ENCODE peak calls at places on chromosomes 12 and 14, in eight cellular contexts. I is fibroblast of the aortic adventitia, X is PC-3, A is kidney, N is BJ, C is endothelial cell of umbilical vein, B is dorsolateral prefrontal cortex, Y is Panc1. O is an unnamed sample.

GRCh38 chr12:117441751-117442150 is 80.3 kb upstream of the NOS1 start:
- DNase-seq in I (no peak), X (peak), A (no peak), N (no peak), C (no peak), B (peak), Y (no peak), O (no peak)

GRCh38 chr14:94227029-94227428 is 52.9 kb downstream of the PPP4R4 start:
- DNase-seq in I (peak), X (no peak), A (no peak), N (no peak), C (no peak), B (no peak), Y (no peak), O (peak)

GRCh38 chr14:65864993-65865392 is 452.5 kb downstream of the FUT8 start:
- DNase-seq in I (no peak), X (no peak), A (no peak), N (no peak), C (no peak), B (no peak), Y (no peak), O (no peak)

GRCh38 chr14:61262082-61262481 is 19.1 kb downstream of the TMEM30B start:
- DNase-seq in I (peak), X (peak), A (no peak), N (no peak), C (no peak), B (no peak), Y (no peak), O (no peak)

GRCh38 chr14:95759952-95760351 is 46.0 kb upstream of the TCL1A start:
- DNase-seq in I (no peak), X (no peak), A (no peak), N (no peak), C (no peak), B (no peak), Y (no peak), O (no peak)

GRCh38 chr14:96082420-96083300 is 43.5 kb downstream of the C14orf132 start:
- DNase-seq in I (no peak), X (no peak), A (no peak), N (no peak), C (no peak), B (peak), Y (no peak), O (no peak)

GRCh38 chr12:69540606-69541386 is 44.5 kb upstream of the CCT2 start:
- DNase-seq in I (peak), X (peak), A (no peak), N (peak), C (no peak), B (no peak), Y (no peak), O (peak)

GRCh38 chr12:49673446-49674317 is 33.5 kb downstream of the FMNL3 start:
- DNase-seq in I (peak), X (no peak), A (peak), N (peak), C (peak), B (peak), Y (no peak), O (peak)

GRCh38 chr12:42156232-42156631 is 11.6 kb upstream of the GXYLT1 start:
- DNase-seq in I (no peak), X (no peak), A (no peak), N (no peak), C (no peak), B (no peak), Y (no peak), O (no peak)

GRCh38 chr12:52090291-52090690 is 10.8 kb downstream of the SMIM41 start:
- DNase-seq in I (no peak), X (no peak), A (no peak), N (no peak), C (no peak), B (no peak), Y (no peak), O (no peak)

GRCh38 chr12:51821423-51822260 is 26.9 kb downstream of the FIGNL2 start:
- DNase-seq in I (no peak), X (no peak), A (no peak), N (no peak), C (no peak), B (no peak), Y (no peak), O (no peak)

GRCh38 chr12:1350934-1351240 is 243.5 kb downstream of the FBXL14 start:
- DNase-seq in I (no peak), X (peak), A (no peak), N (no peak), C (no peak), B (no peak), Y (no peak), O (no peak)

GRCh38 chr12:2294651-2295475 is 242.1 kb downstream of the CACNA1C start:
- DNase-seq in I (peak), X (no peak), A (no peak), N (peak), C (no peak), B (no peak), Y (no peak), O (peak)

GRCh38 chr12:104055686-104056388 is 5.8 kb upstream of the GLT8D2 start:
- DNase-seq in I (peak), X (no peak), A (no peak), N (no peak), C (peak), B (no peak), Y (no peak), O (peak)

GRCh38 chr12:98594050-98594853 is 766 bp downstream of the SLC25A3 start:
- DNase-seq in I (peak), X (peak), A (peak), N (no peak), C (peak), B (peak), Y (no peak), O (no peak)

GRCh38 chr12:88854260-88854659 is 274.0 kb upstream of the KITLG start:
- DNase-seq in I (peak), X (peak), A (no peak), N (peak), C (no peak), B (no peak), Y (no peak), O (peak)

GRCh38 chr12:40827923-40828592 is 135.8 kb downstream of the CNTN1 start:
- DNase-seq in I (no peak), X (no peak), A (no peak), N (no peak), C (no peak), B (no peak), Y (no peak), O (no peak)

GRCh38 chr14:29536886-29537511 is 390.6 kb downstream of the PRKD1 start:
- DNase-seq in I (peak), X (peak), A (no peak), N (no peak), C (peak), B (no peak), Y (no peak), O (peak)

GRCh38 chr12:53324113-53324778 is 2.8 kb upstream of the AAAS start:
- DNase-seq in I (no peak), X (no peak), A (no peak), N (no peak), C (no peak), B (no peak), Y (no peak), O (peak)

GRCh38 chr12:53326460-53327185 is 5.2 kb upstream of the AAAS start:
- DNase-seq in I (no peak), X (no peak), A (peak), N (no peak), C (no peak), B (no peak), Y (no peak), O (no peak)

GRCh38 chr12:53327435-53328042 is 6.1 kb upstream of the AAAS start:
- DNase-seq in I (peak), X (peak), A (peak), N (no peak), C (peak), B (no peak), Y (no peak), O (peak)

GRCh38 chr12:53325539-53326061 is 4.2 kb upstream of the AAAS start:
- DNase-seq in I (no peak), X (no peak), A (peak), N (no peak), C (peak), B (peak), Y (no peak), O (no peak)

DNA sequence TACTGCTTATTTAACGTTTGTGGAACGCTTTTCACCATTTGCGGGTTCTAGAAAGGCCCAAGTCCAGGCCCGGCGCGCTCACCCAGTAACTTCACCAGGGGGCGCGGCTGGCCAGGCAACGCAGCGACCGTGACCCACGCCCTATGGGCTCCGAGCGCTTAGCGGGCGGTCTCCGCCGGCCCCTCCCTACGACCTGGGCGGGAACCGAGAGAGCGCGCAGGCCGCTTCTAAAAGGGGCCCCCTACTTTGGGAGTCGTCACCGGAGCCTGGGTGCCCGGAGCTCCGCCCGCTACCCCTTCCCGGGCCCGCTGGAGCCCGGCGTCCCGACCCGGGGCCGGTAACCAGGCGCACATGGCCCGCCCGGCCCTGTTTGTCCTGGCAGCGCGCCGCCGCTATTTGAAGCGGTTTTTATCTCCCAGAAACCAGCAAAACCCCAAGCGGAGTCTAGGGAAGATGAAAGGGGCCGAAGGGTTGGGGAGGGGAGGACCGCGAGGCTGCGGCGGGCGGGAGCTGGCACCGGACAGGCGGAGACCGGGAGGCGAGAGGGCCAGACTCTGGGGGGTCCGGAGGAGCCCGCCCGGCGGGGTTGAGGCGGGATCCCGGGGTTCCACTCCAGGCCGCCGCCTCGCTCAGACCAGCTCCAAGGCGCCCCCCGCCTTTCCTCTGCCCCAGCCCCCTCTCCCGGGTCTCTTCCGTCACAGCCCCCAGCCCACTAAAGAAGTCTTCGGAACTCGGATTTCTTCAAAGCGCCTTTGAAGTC is 3.5 kb upstream of the AAAS start:
- DNase-seq in I (peak), X (peak), A (peak), N (peak), C (peak), B (peak), Y (peak), O (peak)
- TF ChIP-seq CTCF in I (peak), X (peak), A (peak), N (peak), C (peak), B (peak), Y (peak), O (peak)

DNA sequence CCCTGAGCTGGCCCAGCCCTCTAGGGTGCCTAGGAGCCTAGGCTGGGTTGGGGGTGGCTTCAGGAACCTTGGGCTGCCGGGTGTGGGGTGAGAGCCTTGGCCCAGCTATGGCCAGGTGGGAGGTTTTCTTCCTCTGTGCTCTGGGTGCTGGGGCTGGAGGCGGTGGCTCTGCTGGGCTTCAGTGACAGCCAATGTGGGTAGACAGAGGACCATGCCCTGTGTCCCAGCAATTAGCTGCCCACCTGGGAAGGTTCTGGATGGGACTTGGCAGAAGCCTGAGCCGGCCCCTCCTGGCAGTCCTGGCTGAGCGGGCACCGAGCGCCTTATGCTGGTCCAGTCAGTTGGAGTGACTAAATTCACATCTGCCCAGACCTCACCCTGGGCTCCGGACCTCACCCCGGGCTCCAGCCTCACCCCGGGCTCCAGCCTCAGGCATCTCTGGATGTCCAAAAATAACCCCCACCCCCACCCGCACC is 46.8 kb downstream of the CYP46A1 start:
- DNase-seq in I (no peak), X (no peak), A (peak), N (no peak), C (no peak), B (peak), Y (no peak), O (no peak)
- H3K4me3 ChIP-seq in I (no peak), X (peak), A (no peak), N (no peak), C (no peak), B (no peak), Y (no peak), O (no peak)

GRCh38 chr12:102302553-102302952 is 104.9 kb upstream of the PMCH start:
- DNase-seq in I (no peak), X (no peak), A (no peak), N (no peak), C (no peak), B (no peak), Y (no peak), O (no peak)

GRCh38 chr12:102298022-102298421 is 100.4 kb upstream of the PMCH start:
- DNase-seq in I (peak), X (no peak), A (no peak), N (peak), C (no peak), B (no peak), Y (no peak), O (peak)

GRCh38 chr12:102301547-102301946 is 103.9 kb upstream of the PMCH start:
- DNase-seq in I (no peak), X (no peak), A (no peak), N (no peak), C (no peak), B (no peak), Y (no peak), O (no peak)

GRCh38 chr12:102299731-102300130 is 102.1 kb upstream of the PMCH start:
- DNase-seq in I (no peak), X (no peak), A (no peak), N (peak), C (no peak), B (no peak), Y (no peak), O (no peak)

GRCh38 chr12:102300824-102301461 is 103.3 kb upstream of the PMCH start:
- DNase-seq in I (peak), X (peak), A (no peak), N (no peak), C (peak), B (no peak), Y (peak), O (peak)
- TF ChIP-seq CTCF in I (peak), X (peak), A (peak), N (peak), C (peak), B (no peak), Y (peak), O (peak)

GRCh38 chr14:51424041-51424440 is 184.0 kb downstream of the TMX1 start:
- DNase-seq in I (no peak), X (no peak), A (no peak), N (no peak), C (peak), B (no peak), Y (no peak), O (no peak)
- H3K4me3 ChIP-seq in I (no peak), X (no peak), A (no peak), N (no peak), C (no peak), B (no peak), Y (no peak), O (no peak)

GRCh38 chr12:4118017-4118510 is 155.5 kb upstream of the CCND2 start:
- DNase-seq in I (peak), X (no peak), A (peak), N (peak), C (no peak), B (no peak), Y (no peak), O (peak)

GRCh38 chr12:4117386-4118016 is 156.1 kb upstream of the CCND2 start:
- DNase-seq in I (no peak), X (no peak), A (peak), N (no peak), C (no peak), B (no peak), Y (no peak), O (no peak)

GRCh38 chr12:4114986-4115385 is 158.6 kb upstream of the CCND2 start:
- DNase-seq in I (no peak), X (no peak), A (peak), N (no peak), C (no peak), B (no peak), Y (no peak), O (no peak)

GRCh38 chr12:4116251-4117111 is 157.1 kb upstream of the CCND2 start:
- DNase-seq in I (peak), X (no peak), A (peak), N (peak), C (peak), B (no peak), Y (no peak), O (peak)

GRCh38 chr12:4115570-4115969 is 158.0 kb upstream of the CCND2 start:
- DNase-seq in I (no peak), X (no peak), A (peak), N (no peak), C (no peak), B (no peak), Y (no peak), O (no peak)
- TF ChIP-seq CTCF in I (no peak), X (no peak), A (no peak), N (no peak), C (no peak), B (no peak), Y (no peak), O (no peak)

GRCh38 chr14:75510547-75510946 is 11.7 kb upstream of the BATF start:
- DNase-seq in I (no peak), X (no peak), A (no peak), N (no peak), C (no peak), B (no peak), Y (no peak), O (no peak)
- H3K4me3 ChIP-seq in I (no peak), X (no peak), A (no peak), N (no peak), C (no peak), B (no peak), Y (no peak), O (no peak)

DNA sequence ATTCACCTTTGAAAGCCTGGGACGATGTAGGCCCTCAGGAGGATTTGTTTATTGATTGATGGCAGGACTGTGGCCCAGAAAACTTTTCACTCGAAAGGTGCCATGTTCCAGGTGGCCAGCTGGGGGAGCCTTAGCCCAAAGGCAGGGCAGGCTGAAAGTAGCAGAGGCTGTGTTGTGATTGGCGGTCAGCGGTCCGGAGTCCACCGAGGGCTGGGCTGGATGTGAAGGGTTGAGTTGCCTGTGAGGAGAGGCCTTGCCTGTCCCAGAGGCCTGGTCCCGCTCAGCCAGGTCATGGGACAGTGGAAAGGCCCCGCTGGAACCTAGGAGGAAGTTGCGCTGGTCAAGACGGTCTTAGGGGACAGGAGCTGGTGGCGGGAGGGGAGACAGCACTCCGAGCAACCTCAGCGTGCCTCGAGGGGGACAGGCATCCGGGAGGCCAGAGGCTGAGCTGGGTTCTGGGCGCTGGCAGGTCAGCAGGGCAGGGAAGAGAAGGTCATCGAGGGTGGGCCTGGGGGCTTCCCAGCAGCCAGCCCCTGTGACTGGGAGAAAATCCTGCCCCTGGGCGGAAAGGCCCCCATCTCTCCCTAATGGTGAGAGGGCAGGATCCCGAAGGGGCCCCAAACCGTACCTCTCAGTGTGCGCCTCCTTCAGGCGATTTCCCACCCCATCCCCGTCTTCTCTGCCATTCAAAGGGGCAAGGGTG is 26.3 kb downstream of the CMA1 start:
- DNase-seq in I (peak), X (peak), A (no peak), N (no peak), C (peak), B (no peak), Y (peak), O (peak)
- TF ChIP-seq CTCF in I (peak), X (peak), A (peak), N (peak), C (peak), B (peak), Y (peak), O (peak)